ENCODE peak calls at places on chromosomes 1 and 21, in ten cellular contexts. D, L, E, Z, O, B, R, H, S and C are unnamed samples. For H3K36me3, the result is how much of the 10 kb centered on the place peaks cover.

GRCh38 chr1:201213926-201214325 is 23.3 kb downstream of the IGFN1 start:
- DNase-seq in D (no peak), L (no peak), E (no peak), Z (no peak), O (no peak), B (no peak), R (no peak), H (no peak), S (no peak), C (no peak)

GRCh38 chr1:111241797-111242196 is 14.3 kb downstream of the CHI3L2 start:
- DNase-seq in D (no peak), L (peak), E (no peak), Z (no peak), O (no peak), B (no peak), R (no peak), H (no peak), S (no peak), C (peak)

GRCh38 chr1:7477593-7477992 is 293.5 kb upstream of the VAMP3 start:
- DNase-seq in D (no peak), L (no peak), E (no peak), Z (no peak), O (no peak), B (no peak), R (no peak), H (no peak), S (no peak), C (no peak)

GRCh38 chr1:9903801-9904527 is 6.1 kb downstream of the CTNNBIP1 start:
- DNase-seq in D (no peak), L (no peak), E (no peak), Z (no peak), O (no peak), B (no peak), R (no peak), H (no peak), S (no peak), C (no peak)

GRCh38 chr1:219713981-219714381 is 101.1 kb upstream of the ZC3H11B start:
- DNase-seq in D (no peak), L (no peak), E (no peak), Z (no peak), O (no peak), B (no peak), R (no peak), H (no peak), S (no peak), C (no peak)

GRCh38 chr1:230231739-230232075 is 164.7 kb downstream of the GALNT2 start:
- DNase-seq in D (peak), L (no peak), E (no peak), Z (no peak), O (peak), B (peak), R (peak), H (peak), S (peak), C (peak)

GRCh38 chr1:88029142-88029541 is 654.9 kb upstream of the PKN2 start:
- DNase-seq in D (no peak), L (peak), E (no peak), Z (no peak), O (peak), B (no peak), R (no peak), H (no peak), S (peak), C (no peak)

GRCh38 chr1:12314328-12314903 is 84.6 kb downstream of the VPS13D start:
- DNase-seq in D (no peak), L (peak), E (no peak), Z (no peak), O (peak), B (no peak), R (no peak), H (no peak), S (no peak), C (peak)

GRCh38 chr21:29939859-29940245 is at the start of gene GRIK1:
- DNase-seq in D (no peak), L (peak), E (no peak), Z (no peak), O (no peak), B (peak), R (no peak), H (no peak), S (no peak), C (peak)

GRCh38 chr1:151443846-151444790 is 15.2 kb downstream of the POGZ start:
- DNase-seq in D (no peak), L (peak), E (peak), Z (peak), O (peak), B (peak), R (no peak), H (no peak), S (no peak), C (peak)

GRCh38 chr1:41330588-41331545 is 30.4 kb upstream of the FOXO6 start:
- DNase-seq in D (no peak), L (no peak), E (peak), Z (no peak), O (no peak), B (no peak), R (no peak), H (no peak), S (no peak), C (no peak)

GRCh38 chr1:75950176-75950575 is 18.0 kb upstream of the ASB17 start:
- DNase-seq in D (no peak), L (no peak), E (no peak), Z (no peak), O (no peak), B (no peak), R (no peak), H (no peak), S (no peak), C (no peak)

GRCh38 chr1:243883551-243883950 is 33.5 kb upstream of the AKT3 start:
- DNase-seq in D (no peak), L (peak), E (no peak), Z (no peak), O (no peak), B (no peak), R (no peak), H (no peak), S (no peak), C (no peak)

GRCh38 chr1:39333296-39333695 is 128.8 kb downstream of the MACF1 start:
- DNase-seq in D (no peak), L (no peak), E (no peak), Z (no peak), O (no peak), B (no peak), R (no peak), H (no peak), S (no peak), C (peak)
- H3K36me3 ChIP-seq in D (half or more), L (under half), E (under half), Z (half or more), O (under half), B (under half), R (under half), H (half or more), S (under half), C (under half)

DNA sequence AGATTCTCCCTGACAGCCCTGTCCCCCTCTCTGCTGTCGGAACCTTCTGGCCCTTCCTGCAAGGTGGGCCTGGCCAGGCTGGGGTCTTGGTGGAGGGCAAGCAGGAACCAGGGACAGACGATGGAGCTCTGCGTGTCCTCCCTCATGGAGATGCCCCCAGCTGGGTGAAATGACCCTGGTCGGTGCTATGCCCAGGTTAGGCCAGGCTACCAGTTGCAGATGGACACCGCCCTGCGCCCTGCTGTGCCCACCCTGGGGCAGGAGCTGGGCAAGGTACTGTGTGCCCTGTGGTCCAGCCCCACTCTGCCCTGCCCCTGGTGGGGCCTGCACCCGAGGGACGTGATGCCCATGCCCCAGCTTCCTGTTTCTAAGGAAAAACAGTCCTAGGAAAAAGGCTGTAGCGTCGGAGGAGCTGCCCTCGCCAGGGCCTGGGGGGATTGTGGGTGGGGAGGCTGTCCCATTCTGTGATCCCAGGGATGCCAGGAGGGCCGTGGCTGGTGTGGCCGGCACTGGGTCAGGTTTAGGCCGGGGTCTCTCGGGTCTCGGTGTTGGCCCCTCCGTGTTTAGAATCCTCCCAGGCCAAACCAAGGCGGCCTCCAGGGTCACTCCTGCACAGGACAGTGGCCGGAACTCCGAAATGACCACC is 77.6 kb downstream of the MORN1 start:
- DNase-seq in D (no peak), L (no peak), E (no peak), Z (no peak), O (no peak), B (no peak), R (no peak), H (no peak), S (no peak), C (no peak)
- H3K4me3 ChIP-seq in D (peak), L (peak), E (peak), Z (no peak), O (no peak), B (peak), R (peak), H (peak), S (no peak), C (peak)

GRCh38 chr1:28535180-28535579 is 17.7 kb upstream of the TRNAU1AP start:
- DNase-seq in D (no peak), L (no peak), E (no peak), Z (no peak), O (no peak), B (no peak), R (no peak), H (no peak), S (no peak), C (no peak)
- H3K36me3 ChIP-seq in D (under half), L (under half), E (half or more), Z (half or more), O (under half), B (under half), R (under half), H (under half), S (under half), C (under half)

GRCh38 chr1:26177182-26177684 is at the start of gene CNKSR1:
- DNase-seq in D (no peak), L (no peak), E (peak), Z (no peak), O (peak), B (peak), R (no peak), H (peak), S (peak), C (peak)
- H3K4me3 ChIP-seq in D (no peak), L (no peak), E (peak), Z (no peak), O (no peak), B (peak), R (no peak), H (peak), S (no peak), C (peak)

GRCh38 chr1:14597343-14598006 is 1.0 kb upstream of the KAZN start:
- DNase-seq in D (no peak), L (no peak), E (no peak), Z (no peak), O (no peak), B (no peak), R (no peak), H (no peak), S (no peak), C (no peak)

GRCh38 chr1:14596591-14596990 is 1.9 kb upstream of the KAZN start:
- DNase-seq in D (no peak), L (no peak), E (no peak), Z (no peak), O (no peak), B (no peak), R (no peak), H (no peak), S (no peak), C (no peak)

GRCh38 chr1:14590781-14591180 is 7.7 kb upstream of the KAZN start:
- DNase-seq in D (no peak), L (peak), E (no peak), Z (peak), O (no peak), B (no peak), R (no peak), H (no peak), S (no peak), C (no peak)

GRCh38 chr1:14593279-14593678 is 5.2 kb upstream of the KAZN start:
- DNase-seq in D (no peak), L (no peak), E (no peak), Z (no peak), O (no peak), B (no peak), R (no peak), H (no peak), S (no peak), C (no peak)

DNA sequence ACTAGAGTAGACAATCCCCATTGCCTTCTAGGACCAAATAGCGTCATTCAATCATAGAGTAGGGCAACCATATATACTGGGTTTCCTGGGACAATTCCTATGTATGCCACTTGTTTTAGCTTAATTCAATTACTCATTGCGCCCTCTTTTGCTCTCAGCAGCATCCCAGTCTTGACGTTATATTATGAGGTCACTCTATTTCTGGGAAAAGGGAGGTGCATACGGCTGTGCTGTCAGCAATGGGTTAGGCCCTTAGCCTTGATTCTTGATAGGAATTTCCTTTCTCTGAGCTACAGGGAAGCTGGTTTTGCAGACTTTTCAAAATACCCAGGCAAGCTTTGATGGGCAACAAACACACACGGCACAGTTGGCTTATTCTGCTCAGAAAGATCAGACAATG is 4.4 kb upstream of the KAZN start:
- DNase-seq in D (no peak), L (no peak), E (no peak), Z (no peak), O (no peak), B (no peak), R (no peak), H (no peak), S (no peak), C (no peak)
- H3K36me3 ChIP-seq in D (under half), L (under half), E (under half), Z (under half), O (under half), B (under half), R (under half), H (under half), S (under half), C (under half)

GRCh38 chr1:37945743-37946702 is 830 bp downstream of the INPP5B start:
- DNase-seq in D (peak), L (peak), E (no peak), Z (no peak), O (no peak), B (peak), R (peak), H (peak), S (peak), C (no peak)
- H3K4me3 ChIP-seq in D (peak), L (peak), E (peak), Z (no peak), O (peak), B (peak), R (peak), H (peak), S (peak), C (no peak)

GRCh38 chr1:157135070-157135469 is 3.1 kb downstream of the ETV3 start:
- DNase-seq in D (no peak), L (no peak), E (no peak), Z (no peak), O (no peak), B (no peak), R (no peak), H (no peak), S (no peak), C (peak)

GRCh38 chr1:157132111-157132510 is 6.1 kb downstream of the ETV3 start:
- DNase-seq in D (no peak), L (no peak), E (no peak), Z (no peak), O (peak), B (no peak), R (no peak), H (no peak), S (no peak), C (no peak)

GRCh38 chr1:157132602-157133167 is 5.5 kb downstream of the ETV3 start:
- DNase-seq in D (no peak), L (no peak), E (no peak), Z (no peak), O (peak), B (peak), R (no peak), H (no peak), S (no peak), C (peak)

GRCh38 chr1:157134442-157134841 is 3.8 kb downstream of the ETV3 start:
- DNase-seq in D (no peak), L (no peak), E (no peak), Z (no peak), O (no peak), B (no peak), R (no peak), H (no peak), S (no peak), C (no peak)

DNA sequence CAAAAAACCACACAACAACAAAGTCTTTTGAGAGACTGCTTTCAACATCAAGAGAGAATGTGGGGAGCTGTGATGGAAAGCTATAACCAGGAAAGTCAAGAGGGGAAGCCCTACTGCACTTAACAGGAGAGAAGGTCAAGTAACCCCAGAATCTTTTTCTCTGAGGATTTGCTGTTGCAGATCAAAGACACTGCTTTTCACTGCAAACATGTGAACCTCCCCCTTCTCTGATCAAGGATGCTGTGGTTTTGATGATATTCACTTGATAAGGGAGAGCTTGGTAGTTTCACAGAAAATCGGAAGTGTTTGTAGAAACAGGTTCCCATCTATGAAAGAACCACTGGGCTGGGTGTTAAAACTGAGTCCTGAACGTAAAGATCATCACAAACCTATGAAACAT is 4.8 kb downstream of the ETV3 start:
- DNase-seq in D (no peak), L (no peak), E (no peak), Z (peak), O (peak), B (no peak), R (no peak), H (no peak), S (no peak), C (no peak)
- H3K36me3 ChIP-seq in D (half or more), L (half or more), E (under half), Z (half or more), O (under half), B (under half), R (under half), H (half or more), S (under half), C (under half)